ENCODE peak calls at places on chromosomes 16 and 17, in eight cellular contexts. One of them, this sample, is unnamed. For H3K4me1, the result is how much of the 10 kb centered on the place peaks cover.

GRCh38 chr16:50272111-50272571 is 5.8 kb downstream of the ADCY7 start:
- DNase-seq in cardiac muscle cell: no peak
- DNase-seq in stomach: no peak
- DNase-seq in uterus: no peak
- DNase-seq in pancreas: peak
- DNase-seq in IMR-90: no peak
- DNase-seq in gastrocnemius medialis: no peak
- DNase-seq in CD8-positive, alpha-beta T cell: no peak
- DNase-seq in this sample: no peak

GRCh38 chr16:30041841-30042240 is 10.8 kb upstream of the TLCD3B start:
- DNase-seq in pancreas: no peak
- DNase-seq in cardiac muscle cell: peak
- DNase-seq in gastrocnemius medialis: no peak
- DNase-seq in stomach: no peak
- DNase-seq in uterus: no peak
- DNase-seq in CD8-positive, alpha-beta T cell: no peak
- DNase-seq in IMR-90: peak
- DNase-seq in this sample: no peak

GRCh38 chr17:83006515-83007455 is 72.6 kb upstream of the METRNL start:
- DNase-seq in uterus: no peak
- DNase-seq in gastrocnemius medialis: no peak
- DNase-seq in pancreas: no peak
- DNase-seq in stomach: no peak
- DNase-seq in CD8-positive, alpha-beta T cell: no peak
- DNase-seq in IMR-90: no peak
- DNase-seq in cardiac muscle cell: no peak
- DNase-seq in this sample: no peak

GRCh38 chr16:85568519-85568918 is 44.6 kb upstream of the GSE1 start:
- DNase-seq in CD8-positive, alpha-beta T cell: no peak
- DNase-seq in cardiac muscle cell: no peak
- DNase-seq in stomach: peak
- DNase-seq in IMR-90: no peak
- DNase-seq in uterus: no peak
- DNase-seq in gastrocnemius medialis: no peak
- DNase-seq in pancreas: peak
- DNase-seq in this sample: no peak

GRCh38 chr16:50526249-50526648 is 21.9 kb upstream of the NKD1 start:
- DNase-seq in gastrocnemius medialis: no peak
- DNase-seq in CD8-positive, alpha-beta T cell: no peak
- DNase-seq in uterus: no peak
- DNase-seq in stomach: peak
- DNase-seq in IMR-90: no peak
- DNase-seq in pancreas: no peak
- DNase-seq in cardiac muscle cell: no peak
- DNase-seq in this sample: no peak

GRCh38 chr17:46160169-46160568 is 33.1 kb downstream of the KANSL1 start:
- DNase-seq in CD8-positive, alpha-beta T cell: no peak
- DNase-seq in gastrocnemius medialis: no peak
- DNase-seq in cardiac muscle cell: no peak
- DNase-seq in stomach: no peak
- DNase-seq in uterus: no peak
- DNase-seq in IMR-90: no peak
- DNase-seq in pancreas: no peak
- DNase-seq in this sample: no peak

GRCh38 chr16:73714976-73715375 is 581.6 kb upstream of the PSMD7 start:
- DNase-seq in stomach: no peak
- DNase-seq in pancreas: no peak
- DNase-seq in uterus: no peak
- DNase-seq in gastrocnemius medialis: no peak
- DNase-seq in CD8-positive, alpha-beta T cell: no peak
- DNase-seq in cardiac muscle cell: no peak
- DNase-seq in IMR-90: no peak
- DNase-seq in this sample: no peak

GRCh38 chr17:72422505-72423285 is 301.9 kb downstream of the SOX9 start:
- DNase-seq in IMR-90: peak
- DNase-seq in CD8-positive, alpha-beta T cell: no peak
- DNase-seq in gastrocnemius medialis: peak
- DNase-seq in uterus: no peak
- DNase-seq in cardiac muscle cell: peak
- DNase-seq in pancreas: no peak
- DNase-seq in stomach: peak
- DNase-seq in this sample: peak

GRCh38 chr16:6019490-6019991 is 921.9 kb upstream of the EEF2KMT start:
- DNase-seq in gastrocnemius medialis: no peak
- DNase-seq in stomach: no peak
- DNase-seq in pancreas: peak
- DNase-seq in cardiac muscle cell: no peak
- DNase-seq in CD8-positive, alpha-beta T cell: no peak
- DNase-seq in uterus: no peak
- DNase-seq in IMR-90: no peak
- DNase-seq in this sample: no peak

GRCh38 chr16:61879-62281 is 8.3 kb downstream of the SNRNP25 start:
- DNase-seq in IMR-90: no peak
- DNase-seq in CD8-positive, alpha-beta T cell: no peak
- DNase-seq in pancreas: peak
- DNase-seq in cardiac muscle cell: no peak
- DNase-seq in stomach: no peak
- DNase-seq in gastrocnemius medialis: no peak
- DNase-seq in uterus: no peak
- DNase-seq in this sample: no peak

GRCh38 chr16:1923299-1924034 is 5.3 kb upstream of the HS3ST6 start:
- DNase-seq in uterus: peak
- DNase-seq in IMR-90: no peak
- DNase-seq in pancreas: peak
- DNase-seq in stomach: no peak
- DNase-seq in cardiac muscle cell: peak
- DNase-seq in gastrocnemius medialis: no peak
- DNase-seq in CD8-positive, alpha-beta T cell: peak
- DNase-seq in this sample: no peak
- TF ChIP-seq CTCF in uterus: no peak
- TF ChIP-seq CTCF in IMR-90: peak
- TF ChIP-seq CTCF in pancreas: no peak
- TF ChIP-seq CTCF in stomach: peak
- TF ChIP-seq CTCF in cardiac muscle cell: peak
- TF ChIP-seq CTCF in gastrocnemius medialis: no peak
- TF ChIP-seq CTCF in CD8-positive, alpha-beta T cell: peak
- TF ChIP-seq CTCF in this sample: no peak

GRCh38 chr17:15091825-15092224 is 173.3 kb downstream of the PMP22 start:
- DNase-seq in uterus: no peak
- DNase-seq in cardiac muscle cell: no peak
- DNase-seq in stomach: no peak
- DNase-seq in pancreas: no peak
- DNase-seq in IMR-90: no peak
- DNase-seq in gastrocnemius medialis: no peak
- DNase-seq in CD8-positive, alpha-beta T cell: no peak
- DNase-seq in this sample: no peak

GRCh38 chr17:15092261-15092660 is 172.9 kb downstream of the PMP22 start:
- DNase-seq in pancreas: no peak
- DNase-seq in cardiac muscle cell: no peak
- DNase-seq in stomach: no peak
- DNase-seq in CD8-positive, alpha-beta T cell: no peak
- DNase-seq in IMR-90: no peak
- DNase-seq in gastrocnemius medialis: no peak
- DNase-seq in uterus: no peak
- DNase-seq in this sample: no peak

GRCh38 chr17:15090533-15090932 is 174.6 kb downstream of the PMP22 start:
- DNase-seq in CD8-positive, alpha-beta T cell: no peak
- DNase-seq in stomach: no peak
- DNase-seq in uterus: no peak
- DNase-seq in cardiac muscle cell: no peak
- DNase-seq in IMR-90: no peak
- DNase-seq in gastrocnemius medialis: no peak
- DNase-seq in pancreas: no peak
- DNase-seq in this sample: no peak

GRCh38 chr17:15096511-15096910 is 168.6 kb downstream of the PMP22 start:
- DNase-seq in cardiac muscle cell: no peak
- DNase-seq in stomach: no peak
- DNase-seq in IMR-90: no peak
- DNase-seq in uterus: no peak
- DNase-seq in gastrocnemius medialis: no peak
- DNase-seq in pancreas: no peak
- DNase-seq in CD8-positive, alpha-beta T cell: no peak
- DNase-seq in this sample: no peak

GRCh38 chr17:15092762-15093161 is 172.4 kb downstream of the PMP22 start:
- DNase-seq in uterus: no peak
- DNase-seq in CD8-positive, alpha-beta T cell: no peak
- DNase-seq in IMR-90: peak
- DNase-seq in stomach: no peak
- DNase-seq in pancreas: no peak
- DNase-seq in cardiac muscle cell: no peak
- DNase-seq in gastrocnemius medialis: no peak
- DNase-seq in this sample: no peak
- H3K27ac ChIP-seq in uterus: no peak
- H3K27ac ChIP-seq in CD8-positive, alpha-beta T cell: no peak
- H3K27ac ChIP-seq in IMR-90: no peak
- H3K27ac ChIP-seq in stomach: no peak
- H3K27ac ChIP-seq in pancreas: no peak
- H3K27ac ChIP-seq in cardiac muscle cell: no peak
- H3K27ac ChIP-seq in gastrocnemius medialis: no peak
- H3K27ac ChIP-seq in this sample: peak

GRCh38 chr17:50861334-50861676 is 4.8 kb downstream of the TOB1 start:
- DNase-seq in IMR-90: no peak
- DNase-seq in gastrocnemius medialis: no peak
- DNase-seq in pancreas: no peak
- DNase-seq in stomach: no peak
- DNase-seq in cardiac muscle cell: no peak
- DNase-seq in CD8-positive, alpha-beta T cell: no peak
- DNase-seq in uterus: no peak
- DNase-seq in this sample: no peak
- H3K4me1 ChIP-seq in IMR-90: under half
- H3K4me1 ChIP-seq in gastrocnemius medialis: under half
- H3K4me1 ChIP-seq in pancreas: under half
- H3K4me1 ChIP-seq in stomach: under half
- H3K4me1 ChIP-seq in cardiac muscle cell: under half
- H3K4me1 ChIP-seq in CD8-positive, alpha-beta T cell: under half
- H3K4me1 ChIP-seq in uterus: under half
- H3K4me1 ChIP-seq in this sample: under half

GRCh38 chr17:2631211-2631610 is 37.8 kb downstream of the PAFAH1B1 start:
- DNase-seq in CD8-positive, alpha-beta T cell: no peak
- DNase-seq in cardiac muscle cell: no peak
- DNase-seq in IMR-90: no peak
- DNase-seq in gastrocnemius medialis: no peak
- DNase-seq in pancreas: no peak
- DNase-seq in stomach: no peak
- DNase-seq in uterus: no peak
- DNase-seq in this sample: no peak
- TF ChIP-seq CTCF in CD8-positive, alpha-beta T cell: no peak
- TF ChIP-seq CTCF in cardiac muscle cell: no peak
- TF ChIP-seq CTCF in IMR-90: no peak
- TF ChIP-seq CTCF in gastrocnemius medialis: no peak
- TF ChIP-seq CTCF in pancreas: no peak
- TF ChIP-seq CTCF in stomach: no peak
- TF ChIP-seq CTCF in uterus: no peak
- TF ChIP-seq CTCF in this sample: no peak

GRCh38 chr17:57938061-57938502 is 17.1 kb downstream of the CUEDC1 start:
- DNase-seq in cardiac muscle cell: no peak
- DNase-seq in CD8-positive, alpha-beta T cell: no peak
- DNase-seq in IMR-90: no peak
- DNase-seq in uterus: no peak
- DNase-seq in pancreas: no peak
- DNase-seq in gastrocnemius medialis: no peak
- DNase-seq in stomach: no peak
- DNase-seq in this sample: no peak
- H3K27ac ChIP-seq in cardiac muscle cell: no peak
- H3K27ac ChIP-seq in CD8-positive, alpha-beta T cell: no peak
- H3K27ac ChIP-seq in IMR-90: no peak
- H3K27ac ChIP-seq in uterus: peak
- H3K27ac ChIP-seq in pancreas: peak
- H3K27ac ChIP-seq in gastrocnemius medialis: peak
- H3K27ac ChIP-seq in stomach: peak
- H3K27ac ChIP-seq in this sample: peak

GRCh38 chr16:11101283-11101682 is 154.7 kb downstream of the SOCS1 start:
- DNase-seq in cardiac muscle cell: no peak
- DNase-seq in uterus: no peak
- DNase-seq in gastrocnemius medialis: no peak
- DNase-seq in stomach: no peak
- DNase-seq in pancreas: no peak
- DNase-seq in CD8-positive, alpha-beta T cell: no peak
- DNase-seq in IMR-90: no peak
- DNase-seq in this sample: no peak
- H3K4me1 ChIP-seq in cardiac muscle cell: under half
- H3K4me1 ChIP-seq in uterus: under half
- H3K4me1 ChIP-seq in gastrocnemius medialis: under half
- H3K4me1 ChIP-seq in stomach: half or more
- H3K4me1 ChIP-seq in pancreas: under half
- H3K4me1 ChIP-seq in CD8-positive, alpha-beta T cell: under half
- H3K4me1 ChIP-seq in IMR-90: half or more
- H3K4me1 ChIP-seq in this sample: half or more